ENCODE peak calls at places on chromosomes 7 and 10, in six cellular contexts. T is mesothelial cell of epicardium, K is HFFc6, Q is upper lobe of right lung, F is uterus, X is astrocyte of the spinal cord. W is an unnamed sample.

GRCh38 chr7:29135851-29136250 is 10.5 kb downstream of the CPVL start:
- DNase-seq in T (no peak), K (no peak), Q (no peak), F (no peak), X (no peak), W (no peak)

GRCh38 chr7:22094413-22095304 is 149.0 kb upstream of the CDCA7L start:
- DNase-seq in T (no peak), K (peak; percentile 52), Q (no peak), F (no peak), X (no peak), W (no peak)

GRCh38 chr7:137094-137861 is 55.1 kb upstream of the FAM20C start:
- DNase-seq in T (no peak), K (no peak), Q (peak; percentile 52), F (no peak), X (no peak), W (peak; percentile 31)

GRCh38 chr7:137969828-137970227 is 32.1 kb downstream of the CREB3L2 start:
- DNase-seq in T (no peak), K (no peak), Q (no peak), F (no peak), X (no peak), W (no peak)

GRCh38 chr7:12389089-12389700 is 14.5 kb downstream of the VWDE start:
- DNase-seq in T (no peak), K (peak; percentile 17), Q (no peak), F (no peak), X (peak; percentile 70), W (no peak)

GRCh38 chr7:157991351-157991750 is 596.3 kb downstream of the PTPRN2 start:
- DNase-seq in T (no peak), K (no peak), Q (peak; percentile 62), F (no peak), X (no peak), W (no peak)

GRCh38 chr7:27647052-27647451 is 15.6 kb downstream of the HIBADH start:
- DNase-seq in T (no peak), K (peak; percentile 43), Q (no peak), F (no peak), X (peak; percentile 62), W (no peak)

GRCh38 chr10:96978621-96979154 is 146.6 kb downstream of the LCOR start:
- DNase-seq in T (no peak), K (no peak), Q (no peak), F (no peak), X (no peak), W (no peak)

GRCh38 chr7:43211693-43212092 is 99.2 kb downstream of the HECW1 start:
- DNase-seq in T (no peak), K (no peak), Q (no peak), F (no peak), X (no peak), W (no peak)

GRCh38 chr7:20329389-20330175 is 1.1 kb upstream of the ITGB8 start:
- DNase-seq in T (peak; percentile 26), K (peak; percentile 39), Q (peak; percentile 74), F (peak; percentile 67), X (peak; percentile 75), W (peak; percentile 70)

GRCh38 chr10:133180915-133181639 is 21.1 kb downstream of the KNDC1 start:
- DNase-seq in T (no peak), K (no peak), Q (no peak), F (no peak), X (no peak), W (no peak)

GRCh38 chr10:75612904-75613684 is 181.7 kb downstream of the LRMDA start:
- DNase-seq in T (no peak), K (no peak), Q (no peak), F (no peak), X (peak; percentile 18), W (no peak)

GRCh38 chr7:134547738-134548054 is 1.2 kb upstream of the AKR1B15 start:
- DNase-seq in T (peak; percentile 48), K (peak; percentile 48), Q (peak; percentile 76), F (peak; percentile 64), X (peak; percentile 82), W (no peak)

GRCh38 chr7:26180792-26181198 is 19.8 kb downstream of the HNRNPA2B1 start:
- DNase-seq in T (no peak), K (no peak), Q (no peak), F (no peak), X (no peak), W (no peak)

GRCh38 chr7:80347173-80347572 is 164.7 kb downstream of the GNAT3 start:
- DNase-seq in T (no peak), K (peak; percentile 24), Q (no peak), F (no peak), X (no peak), W (no peak)

GRCh38 chr7:116354546-116355422 is 144.4 kb downstream of the TES start:
- DNase-seq in T (no peak), K (peak; percentile 99), Q (peak; percentile 62), F (peak; percentile 74), X (peak; percentile 98), W (no peak)

GRCh38 chr10:99976886-99977391 is 32.8 kb downstream of the DNMBP start:
- DNase-seq in T (no peak), K (peak; percentile 97), Q (no peak), F (no peak), X (peak; percentile 96), W (no peak)

GRCh38 chr7:44693641-44694313 is 54.9 kb upstream of the ZMIZ2 start:
- DNase-seq in T (no peak), K (peak; percentile 86), Q (no peak), F (no peak), X (peak; percentile 89), W (no peak)

GRCh38 chr7:129950191-129950940 is 2.4 kb downstream of the UBE2H start:
- DNase-seq in T (no peak), K (no peak), Q (no peak), F (no peak), X (peak; percentile 45), W (no peak)

GRCh38 chr7:95609277-95609971 is 13.1 kb upstream of the PDK4 start:
- DNase-seq in T (no peak), K (peak; percentile 29), Q (no peak), F (peak; percentile 55), X (peak; percentile 67), W (no peak)

GRCh38 chr7:36109013-36109627 is 43.9 kb upstream of the EEPD1 start:
- DNase-seq in T (no peak), K (no peak), Q (no peak), F (no peak), X (no peak), W (no peak)

GRCh38 chr10:3281911-3282310 is 109.3 kb upstream of the PITRM1 start:
- DNase-seq in T (no peak), K (no peak), Q (no peak), F (no peak), X (no peak), W (no peak)

GRCh38 chr7:44145419-44145968 is 4.4 kb upstream of the MYL7 start:
- DNase-seq in T (no peak), K (no peak), Q (no peak), F (peak; percentile 27), X (peak; percentile 11), W (no peak)

GRCh38 chr7:147483634-147484292 is 1106.8 kb upstream of the C7orf33 start:
- DNase-seq in T (no peak), K (no peak), Q (no peak), F (no peak), X (no peak), W (no peak)

GRCh38 chr7:45709168-45710034 is 135.2 kb downstream of the ADCY1 start:
- DNase-seq in T (no peak), K (peak; percentile 16), Q (peak; percentile 63), F (no peak), X (no peak), W (peak; percentile 37)

GRCh38 chr7:137443616-137444015 is 100.1 kb upstream of the PTN start:
- DNase-seq in T (no peak), K (peak; percentile 34), Q (no peak), F (no peak), X (peak; percentile 89), W (no peak)

GRCh38 chr10:50552771-50553535 is 70.8 kb downstream of the SGMS1 start:
- DNase-seq in T (no peak), K (peak; percentile 38), Q (no peak), F (no peak), X (no peak), W (no peak)
- TF ChIP-seq CTCF in T (no peak), K (peak; percentile 60), Q (peak; percentile 36), F (no peak), X (peak; percentile 23), W (no peak)

DNA sequence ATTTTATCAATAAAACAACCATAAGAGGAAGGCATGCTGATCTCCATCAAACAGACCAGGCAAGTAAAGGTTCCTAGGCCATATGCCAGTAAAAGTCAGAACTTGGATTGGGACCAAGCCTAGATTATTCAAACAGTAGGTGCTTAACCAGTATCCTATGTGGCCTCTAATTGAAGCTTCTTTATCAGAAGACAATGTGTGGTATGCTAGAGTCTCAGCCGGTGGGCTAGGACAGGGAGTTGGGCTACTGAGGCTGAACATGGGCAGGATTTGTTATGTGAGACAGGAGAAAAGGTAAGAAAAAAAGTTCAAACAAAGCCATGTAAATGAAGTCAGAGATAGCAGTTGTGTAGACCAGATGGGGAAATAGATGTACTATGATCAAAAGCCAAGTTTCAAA is 413.7 kb upstream of the GHITM start:
- DNase-seq in T (no peak), K (no peak), Q (no peak), F (no peak), X (no peak), W (no peak)
- TF ChIP-seq CTCF in T (no peak), K (no peak), Q (no peak), F (no peak), X (no peak), W (no peak)

GRCh38 chr7:94178247-94178646 is 174.1 kb upstream of the BET1 start:
- DNase-seq in T (no peak), K (no peak), Q (no peak), F (no peak), X (no peak), W (no peak)
- TF ChIP-seq CTCF in T (no peak), K (no peak), Q (no peak), F (no peak), X (no peak), W (no peak)

GRCh38 chr10:101047268-101047667 is 14.5 kb upstream of the KAZALD1 start:
- DNase-seq in T (no peak), K (no peak), Q (no peak), F (no peak), X (no peak), W (no peak)

GRCh38 chr10:101046332-101047238 is 15.2 kb upstream of the KAZALD1 start:
- DNase-seq in T (no peak), K (peak; percentile 18), Q (no peak), F (no peak), X (no peak), W (no peak)

GRCh38 chr10:101050206-101051069 is 11.4 kb upstream of the KAZALD1 start:
- DNase-seq in T (peak; percentile 63), K (peak; percentile 30), Q (peak; percentile 86), F (no peak), X (peak; percentile 54), W (peak; percentile 87)

GRCh38 chr10:101052285-101052684 is 9.5 kb upstream of the KAZALD1 start:
- DNase-seq in T (no peak), K (peak; percentile 83), Q (peak; percentile 27), F (no peak), X (peak; percentile 69), W (no peak)

GRCh38 chr10:101047961-101048892 is 13.6 kb upstream of the KAZALD1 start:
- DNase-seq in T (no peak), K (no peak), Q (no peak), F (no peak), X (no peak), W (no peak)
- TF ChIP-seq CTCF in T (no peak), K (no peak), Q (no peak), F (no peak), X (peak; percentile 8), W (no peak)